ENCODE peak calls at places on chromosomes 5 and 9, in ten cellular contexts. B, D, N, Z, Y, W, K, E, L and I are unnamed samples.

GRCh38 chr5:31413030-31413812 is 118.7 kb downstream of the DROSHA start:
- DNase-seq in N (no peak), K (no peak), W (no peak), B (no peak), L (no peak), Z (no peak), E (no peak), D (no peak), Y (no peak), I (no peak)

GRCh38 chr5:126446498-126447224 is 23.5 kb downstream of the GRAMD2B start:
- DNase-seq in E (no peak), W (no peak), K (no peak), Z (peak), N (peak), Y (no peak), B (no peak), L (no peak), D (no peak), I (no peak)

GRCh38 chr9:97321681-97322080 is 14.2 kb downstream of the CCDC180 start:
- DNase-seq in Y (no peak), L (no peak), K (no peak), Z (no peak), D (no peak), N (no peak), B (no peak), W (no peak), E (no peak), I (no peak)

GRCh38 chr5:32278403-32278802 is 34.3 kb downstream of the MTMR12 start:
- DNase-seq in L (no peak), N (no peak), Z (no peak), W (no peak), K (no peak), E (no peak), D (no peak), Y (peak), B (no peak), I (no peak)

GRCh38 chr9:135305546-135306180 is 173.9 kb upstream of the PPP1R26 start:
- DNase-seq in W (no peak), K (no peak), Z (no peak), D (no peak), L (no peak), B (no peak), N (no peak), E (no peak), Y (no peak), I (no peak)

GRCh38 chr9:133054194-133054890 is 7.4 kb upstream of the CEL start:
- DNase-seq in L (no peak), B (no peak), E (no peak), W (no peak), Z (no peak), D (no peak), Y (no peak), N (no peak), K (no peak), I (no peak)

GRCh38 chr9:89491688-89492087 is 6.2 kb downstream of the SEMA4D start:
- DNase-seq in D (no peak), Y (no peak), B (no peak), K (no peak), N (no peak), E (no peak), Z (no peak), L (no peak), W (no peak), I (no peak)

GRCh38 chr9:20024159-20024571 is 235.3 kb upstream of the SLC24A2 start:
- DNase-seq in Y (no peak), W (no peak), N (no peak), B (no peak), L (no peak), Z (no peak), E (no peak), K (no peak), D (no peak), I (no peak)

GRCh38 chr9:126482361-126483044 is 131.2 kb upstream of the LMX1B start:
- DNase-seq in Z (no peak), B (peak), W (no peak), Y (no peak), E (peak), D (peak), N (no peak), K (no peak), L (no peak), I (no peak)

GRCh38 chr5:78803386-78803785 is 154.8 kb upstream of the LHFPL2 start:
- DNase-seq in K (no peak), Y (no peak), L (no peak), Z (no peak), B (no peak), N (no peak), D (no peak), W (no peak), E (no peak), I (peak)

GRCh38 chr9:118170032-118170955 is 466.1 kb downstream of the TLR4 start:
- DNase-seq in K (no peak), B (peak), N (peak), W (peak), Z (no peak), Y (peak), E (peak), D (peak), L (peak), I (peak)

GRCh38 chr5:137960819-137961218 is 71.6 kb downstream of the PKD2L2 start:
- DNase-seq in D (no peak), N (no peak), Z (no peak), K (no peak), Y (no peak), L (no peak), W (no peak), B (no peak), E (no peak), I (no peak)

GRCh38 chr9:91483835-91484234 is 60.2 kb upstream of the NFIL3 start:
- DNase-seq in Y (no peak), K (no peak), Z (no peak), E (no peak), N (no peak), B (no peak), W (no peak), L (no peak), D (no peak), I (no peak)

GRCh38 chr5:75037106-75037505 is 15.3 kb downstream of the GCNT4 start:
- DNase-seq in E (no peak), B (no peak), Y (peak), N (peak), D (no peak), K (no peak), L (peak), W (peak), Z (peak), I (no peak)
- TF ChIP-seq MAX in E (no peak), B (no peak), Y (no peak), N (no peak), D (no peak), K (no peak), L (no peak), W (no peak), Z (peak), I (no peak)

GRCh38 chr5:52710310-52710971 is 77.3 kb upstream of the ITGA1 start:
- DNase-seq in B (no peak), E (no peak), Y (no peak), L (no peak), W (no peak), Z (no peak), D (no peak), N (no peak), K (no peak), I (no peak)
- TF ChIP-seq MAX in B (no peak), E (no peak), Y (no peak), L (no peak), W (no peak), Z (no peak), D (no peak), N (no peak), K (no peak), I (no peak)

DNA sequence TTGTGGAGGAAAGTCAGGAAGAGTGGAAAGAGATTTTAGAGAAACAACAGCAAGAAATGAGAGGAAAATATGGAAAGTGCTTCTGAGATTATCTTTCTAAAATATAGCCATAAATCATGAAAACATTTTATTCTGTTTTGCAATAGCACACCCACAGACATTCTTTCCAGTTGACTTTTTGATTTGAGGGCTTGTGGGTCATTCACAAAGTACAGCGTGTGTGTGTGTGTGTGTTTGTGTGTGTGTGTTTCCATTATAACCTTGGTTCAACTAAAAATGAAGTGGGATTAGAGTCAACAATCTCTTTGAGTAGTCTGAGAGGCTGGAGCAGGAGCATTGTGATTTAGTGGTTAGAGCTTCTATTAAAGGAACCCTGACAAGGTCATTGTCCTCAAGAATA is 116.6 kb upstream of the GAS1 start:
- DNase-seq in K (no peak), D (no peak), B (no peak), Y (no peak), N (no peak), E (no peak), L (no peak), Z (no peak), W (no peak), I (no peak)
- TF ChIP-seq MAX in K (no peak), D (no peak), B (no peak), Y (no peak), N (no peak), E (no peak), L (no peak), Z (no peak), W (no peak), I (no peak)

GRCh38 chr5:96177303-96177869 is 215.7 kb upstream of the ELL2 start:
- DNase-seq in B (no peak), Z (peak), Y (no peak), N (no peak), K (peak), L (peak), E (no peak), W (no peak), D (no peak), I (peak)
- TF ChIP-seq MAX in B (no peak), Z (peak), Y (no peak), N (no peak), K (no peak), L (no peak), E (no peak), W (no peak), D (no peak), I (peak)

GRCh38 chr5:50665091-50665490 is 1.3 kb upstream of the PARP8 start:
- DNase-seq in W (no peak), E (no peak), B (no peak), Z (no peak), D (no peak), L (no peak), Y (peak), K (no peak), N (no peak), I (no peak)

GRCh38 chr5:50667653-50668403 is 1.4 kb downstream of the PARP8 start:
- DNase-seq in N (no peak), Z (no peak), D (peak), K (peak), E (no peak), B (no peak), W (peak), Y (peak), L (no peak), I (peak)

GRCh38 chr5:50666261-50667078 is at the start of gene PARP8:
- DNase-seq in W (no peak), L (no peak), K (no peak), Y (peak), E (no peak), B (peak), Z (no peak), N (no peak), D (peak), I (peak)

GRCh38 chr5:50663636-50664035 is 2.8 kb upstream of the PARP8 start:
- DNase-seq in D (no peak), Y (peak), L (no peak), Z (no peak), N (no peak), E (no peak), B (no peak), W (no peak), K (no peak), I (no peak)

DNA sequence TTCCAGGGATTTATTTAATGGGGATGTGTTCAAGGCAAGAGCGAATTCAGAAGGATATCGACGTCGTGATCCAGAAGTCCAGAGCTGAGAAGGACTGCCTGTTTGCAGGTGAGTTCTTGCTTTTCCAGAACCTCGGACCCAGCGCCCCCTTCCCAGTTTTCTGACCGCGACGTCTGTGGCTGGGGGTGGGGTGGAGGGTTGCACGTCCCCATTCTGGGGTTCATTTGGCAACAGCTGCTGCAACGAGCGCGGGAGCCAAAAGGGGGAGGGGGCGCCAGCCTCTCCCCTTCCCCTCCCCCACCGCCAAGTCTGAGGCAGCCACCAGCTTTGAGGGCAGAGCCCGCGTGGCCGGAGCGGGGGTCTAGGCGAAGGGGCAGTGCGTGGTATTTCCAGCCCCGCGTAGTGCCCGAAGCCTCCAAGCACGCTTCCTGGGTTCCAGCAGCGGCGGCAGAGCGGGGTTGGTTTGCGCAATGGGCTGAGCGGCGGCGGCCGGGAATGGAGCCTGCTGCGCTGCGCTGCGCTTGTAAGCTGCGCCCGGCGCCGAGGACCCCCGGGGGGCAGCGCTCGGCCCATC is 729 bp downstream of the PARP8 start:
- DNase-seq in K (no peak), Y (peak), L (no peak), N (peak), B (peak), D (peak), W (peak), E (no peak), Z (no peak), I (peak)
- TF ChIP-seq MAX in K (no peak), Y (no peak), L (peak), N (peak), B (peak), D (no peak), W (no peak), E (no peak), Z (no peak), I (peak)

GRCh38 chr9:94002316-94003140 is 47.4 kb upstream of the BARX1 start:
- DNase-seq in K (no peak), N (peak), E (peak), D (peak), B (peak), Z (no peak), L (peak), Y (peak), W (peak), I (peak)
- TF ChIP-seq MAX in K (no peak), N (no peak), E (no peak), D (no peak), B (no peak), Z (no peak), L (no peak), Y (no peak), W (no peak), I (no peak)

GRCh38 chr9:116284518-116284917 is 130.9 kb downstream of the PAPPA start:
- DNase-seq in N (no peak), K (no peak), B (no peak), W (no peak), D (no peak), Z (no peak), E (no peak), Y (no peak), L (no peak), I (no peak)

GRCh38 chr9:116285320-116285719 is 131.7 kb downstream of the PAPPA start:
- DNase-seq in Z (no peak), W (no peak), L (no peak), N (no peak), K (no peak), B (no peak), Y (no peak), D (peak), E (no peak), I (no peak)

GRCh38 chr9:116288658-116289057 is 135.1 kb downstream of the PAPPA start:
- DNase-seq in L (no peak), K (no peak), B (no peak), W (no peak), D (no peak), N (peak), E (no peak), Y (no peak), Z (no peak), I (no peak)

GRCh38 chr9:116287721-116288120 is 134.1 kb downstream of the PAPPA start:
- DNase-seq in Z (no peak), N (no peak), Y (no peak), E (no peak), D (no peak), L (no peak), B (no peak), W (no peak), K (no peak), I (no peak)

GRCh38 chr9:116286287-116286686 is 132.7 kb downstream of the PAPPA start:
- DNase-seq in Y (no peak), D (peak), K (no peak), N (no peak), L (no peak), E (no peak), B (peak), Z (no peak), W (no peak), I (no peak)
- TF ChIP-seq MAX in Y (no peak), D (no peak), K (no peak), N (no peak), L (no peak), E (no peak), B (no peak), Z (no peak), W (no peak), I (no peak)